ENCODE peak calls at places on chromosomes 11 and 22, in five cellular contexts. B is A673, A is left ventricle myocardium inferior, H is thoracic aorta, N is cardiac muscle cell. V is an unnamed sample. For H3K4me1, H3K9me3 and H3K36me3, the result is how much of the 10 kb centered on the place peaks cover.

GRCh38 chr22:24284747-24285203 is 14.1 kb downstream of the SPECC1L start:
- DNase-seq in B (no peak), A (no peak), H (no peak), N (no peak), V (no peak)

GRCh38 chr11:76863196-76863777 is 2.6 kb downstream of the ACER3 start:
- DNase-seq in B (no peak), A (no peak), H (no peak), N (no peak), V (no peak)

GRCh38 chr22:25060522-25061071 is 108.1 kb downstream of the KIAA1671 start:
- DNase-seq in B (no peak), A (no peak), H (no peak), N (no peak), V (no peak)

GRCh38 chr11:33701831-33702230 is 1.2 kb upstream of the C11orf91 start:
- DNase-seq in B (peak), A (no peak), H (no peak), N (peak), V (no peak)

GRCh38 chr22:37777122-37777687 is 30.5 kb upstream of the GCAT start:
- DNase-seq in B (no peak), A (no peak), H (no peak), N (peak), V (no peak)

GRCh38 chr22:24427500-24428164 is at the start of gene ADORA2A:
- DNase-seq in B (no peak), A (no peak), H (no peak), N (no peak), V (no peak)

GRCh38 chr11:12598330-12599256 is 75.6 kb upstream of the TEAD1 start:
- DNase-seq in B (peak), A (no peak), H (no peak), N (peak), V (no peak)

GRCh38 chr22:21710156-21710555 is 25.4 kb downstream of the YPEL1 start:
- DNase-seq in B (no peak), A (no peak), H (no peak), N (no peak), V (no peak)

GRCh38 chr22:50008151-50009040 is 4.2 kb downstream of the IL17REL start:
- DNase-seq in B (no peak), A (peak), H (no peak), N (no peak), V (no peak)

GRCh38 chr22:47115518-47115890 is 353.1 kb downstream of the TBC1D22A start:
- DNase-seq in B (no peak), A (no peak), H (no peak), N (no peak), V (no peak)

GRCh38 chr11:69915151-69915500 is 95.9 kb upstream of the FGF3 start:
- DNase-seq in B (no peak), A (no peak), H (no peak), N (no peak), V (no peak)

GRCh38 chr11:124402326-124402922 is 3.6 kb upstream of the OR8B3 start:
- DNase-seq in B (peak), A (peak), H (peak), N (peak), V (peak)

GRCh38 chr11:119130662-119131061 is 9.3 kb downstream of the HINFP start:
- DNase-seq in B (no peak), A (no peak), H (no peak), N (peak), V (no peak)

GRCh38 chr22:38127869-38128268 is 17.4 kb upstream of the BAIAP2L2 start:
- DNase-seq in B (no peak), A (no peak), H (no peak), N (no peak), V (no peak)

GRCh38 chr11:73968356-73968966 is 14.2 kb downstream of the UCP2 start:
- DNase-seq in B (no peak), A (no peak), H (no peak), N (no peak), V (no peak)

GRCh38 chr11:43515090-43515489 is 156.4 kb downstream of the TTC17 start:
- DNase-seq in B (peak), A (no peak), H (no peak), N (peak), V (peak)

GRCh38 chr11:85165819-85166218 is 461.3 kb downstream of the DLG2 start:
- DNase-seq in B (no peak), A (no peak), H (no peak), N (no peak), V (no peak)

GRCh38 chr11:19239039-19239438 is 1.7 kb downstream of the E2F8 start:
- DNase-seq in B (no peak), A (no peak), H (no peak), N (no peak), V (no peak)

GRCh38 chr11:112085822-112086421 is 634 bp downstream of the TIMM8B start:
- DNase-seq in B (peak), A (no peak), H (no peak), N (peak), V (no peak)

GRCh38 chr22:50699754-50700386 is 27.2 kb downstream of the SHANK3 start:
- DNase-seq in B (no peak), A (peak), H (no peak), N (no peak), V (no peak)

GRCh38 chr11:118529584-118530175 is 1.3 kb upstream of the TMEM25 start:
- DNase-seq in B (no peak), A (no peak), H (no peak), N (no peak), V (no peak)

GRCh38 chr11:67636962-67637361 is 2.6 kb downstream of the TBX10 start:
- DNase-seq in B (no peak), A (no peak), H (no peak), N (no peak), V (no peak)

GRCh38 chr11:113663567-113663966 is 42.5 kb downstream of the TMPRSS5 start:
- DNase-seq in B (no peak), A (no peak), H (no peak), N (no peak), V (no peak)

GRCh38 chr22:27461470-27461869 is 340.1 kb downstream of the MN1 start:
- DNase-seq in B (no peak), A (no peak), H (peak), N (peak), V (no peak)

GRCh38 chr22:24155597-24156145 is 25.6 kb upstream of the SUSD2 start:
- DNase-seq in B (peak), A (peak), H (no peak), N (peak), V (no peak)

GRCh38 chr11:8932564-8933180 is at the start of gene C11orf16:
- DNase-seq in B (no peak), A (no peak), H (no peak), N (no peak), V (no peak)

GRCh38 chr11:47538741-47539575 is 14.0 kb downstream of the CELF1 start:
- DNase-seq in B (peak), A (no peak), H (no peak), N (no peak), V (no peak)

GRCh38 chr11:16049611-16050010 is 306.7 kb downstream of the SOX6 start:
- DNase-seq in B (no peak), A (no peak), H (no peak), N (no peak), V (no peak)

GRCh38 chr11:59729884-59730283 is 16.2 kb upstream of the OR10V1 start:
- DNase-seq in B (no peak), A (no peak), H (no peak), N (no peak), V (no peak)

DNA sequence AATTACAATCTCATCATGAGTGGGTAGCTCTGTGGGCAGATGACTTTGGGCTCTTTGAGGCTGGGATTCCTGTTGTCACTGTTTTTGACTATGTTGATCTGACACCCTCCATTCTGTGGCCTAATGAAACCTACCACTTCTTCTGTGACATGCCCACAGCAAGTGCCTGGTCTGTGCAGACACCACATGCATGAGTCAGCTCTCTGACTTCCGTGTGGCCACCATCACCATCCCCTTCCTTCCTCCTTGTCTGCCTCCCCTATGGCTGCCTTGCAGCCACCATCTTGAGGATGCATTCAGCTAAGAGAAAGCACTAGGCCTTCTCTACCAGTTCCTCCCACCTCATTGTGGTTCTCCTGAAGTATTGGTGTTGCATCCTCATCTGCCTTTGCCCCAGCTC is 15.3 kb upstream of the OR10V1 start:
- DNase-seq in B (no peak), A (no peak), H (no peak), N (no peak), V (no peak)
- H3K4me1 ChIP-seq in B (under half), A (under half), H (under half), N (under half), V (under half)

GRCh38 chr11:134529212-134530096 is 117.4 kb upstream of the B3GAT1 start:
- DNase-seq in B (no peak), A (no peak), H (no peak), N (no peak), V (no peak)

GRCh38 chr11:134530826-134531225 is 118.8 kb upstream of the B3GAT1 start:
- DNase-seq in B (no peak), A (no peak), H (no peak), N (no peak), V (no peak)

GRCh38 chr11:134531331-134532135 is 119.5 kb upstream of the B3GAT1 start:
- DNase-seq in B (no peak), A (peak), H (no peak), N (no peak), V (no peak)

GRCh38 chr11:134527382-134528243 is 115.6 kb upstream of the B3GAT1 start:
- DNase-seq in B (no peak), A (no peak), H (no peak), N (no peak), V (no peak)

DNA sequence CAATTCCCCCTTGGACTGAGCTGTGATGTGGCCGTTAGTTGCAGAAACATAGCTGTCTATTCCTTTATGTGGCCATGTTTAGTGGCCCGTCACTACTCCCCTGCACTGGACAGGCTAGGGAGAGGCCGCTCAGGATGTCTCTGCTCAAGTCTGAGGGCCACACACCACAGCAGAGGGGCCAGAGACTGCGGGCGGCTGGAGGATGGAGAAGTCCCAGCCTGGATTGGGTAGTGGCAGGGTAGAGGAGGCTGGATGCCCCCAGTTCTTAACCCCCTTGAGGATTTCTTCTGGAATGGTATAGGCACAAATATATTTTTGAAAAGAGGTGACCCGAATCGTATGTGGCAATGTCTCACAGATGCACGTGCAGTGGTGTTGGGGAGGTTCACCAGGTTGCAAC is 116.4 kb upstream of the B3GAT1 start:
- DNase-seq in B (no peak), A (no peak), H (no peak), N (no peak), V (no peak)
- H3K9me3 ChIP-seq in B (under half), A (under half), H (under half), N (under half), V (under half)

DNA sequence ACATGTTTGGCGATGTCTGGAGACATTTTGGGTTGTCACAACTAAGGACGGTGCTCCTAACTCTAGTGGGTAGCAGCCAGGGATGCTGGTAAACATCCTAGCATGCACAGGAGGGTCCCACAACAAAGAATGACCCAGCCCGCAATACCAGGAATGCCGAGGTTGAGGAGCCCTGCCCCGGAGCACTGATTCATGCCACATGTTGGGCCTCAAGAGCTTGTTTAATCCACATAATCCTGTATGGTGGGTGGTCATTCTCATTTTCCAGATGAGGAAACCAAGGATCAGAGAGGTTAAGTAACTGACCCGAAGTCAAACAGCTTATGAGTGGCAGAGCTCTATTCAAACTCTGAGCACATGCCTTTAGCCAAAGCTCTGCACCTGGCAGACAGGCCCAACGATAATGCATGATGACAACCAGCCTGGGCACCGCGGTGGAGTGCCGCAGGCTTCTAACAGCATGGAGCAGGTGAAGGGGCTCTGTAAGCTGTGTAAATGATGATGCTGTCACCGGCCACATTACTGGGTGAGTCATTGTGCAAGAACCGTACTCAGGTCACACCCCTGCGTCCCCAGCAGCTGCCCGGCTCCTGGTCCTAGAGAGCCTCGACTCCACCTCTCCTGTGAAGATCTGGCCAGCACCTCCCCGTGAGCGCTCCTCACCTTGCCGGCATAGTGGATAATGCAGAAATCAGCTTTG is 58.6 kb downstream of the APOL1 start:
- DNase-seq in B (no peak), A (no peak), H (no peak), N (no peak), V (no peak)
- H3K36me3 ChIP-seq in B (half or more), A (half or more), H (half or more), N (half or more), V (under half)

DNA sequence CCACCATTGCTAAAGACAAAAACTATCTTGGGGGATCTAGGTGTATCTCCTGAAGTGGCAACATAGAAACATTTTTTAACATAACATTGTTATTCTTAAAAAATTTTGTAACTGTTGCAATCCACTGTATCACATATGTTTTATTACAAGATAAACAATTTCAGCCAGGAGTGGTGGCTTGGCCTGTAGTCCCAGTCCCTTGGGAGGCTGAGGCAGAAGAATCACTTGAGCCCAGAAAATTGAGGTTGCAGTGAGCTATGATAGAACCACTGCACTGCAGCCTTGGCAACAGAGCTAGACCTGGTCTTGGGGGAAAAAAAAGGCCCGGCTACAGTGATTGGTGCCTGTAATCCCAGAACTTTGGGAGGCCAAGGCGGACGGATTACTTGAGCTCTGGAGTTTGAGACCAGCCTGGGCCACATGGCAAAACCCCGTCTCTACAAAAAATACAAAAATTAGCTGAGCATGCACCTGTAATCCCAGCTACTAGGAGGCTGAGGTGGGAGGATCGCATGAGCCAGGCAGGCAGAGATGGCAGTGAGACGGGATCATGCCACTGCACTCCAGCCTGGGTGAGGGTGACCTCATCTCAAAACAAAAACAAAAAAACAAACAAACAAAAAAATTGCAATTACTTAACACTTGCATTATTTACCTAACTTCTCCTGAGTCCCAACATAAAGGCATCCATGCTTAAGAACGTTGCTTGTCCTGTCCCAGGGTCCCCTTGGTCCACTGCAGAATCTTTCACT is 1.5 kb upstream of the DEPDC5 start:
- DNase-seq in B (no peak), A (no peak), H (no peak), N (no peak), V (no peak)
- H3K4me1 ChIP-seq in B (under half), A (half or more), H (under half), N (under half), V (under half)

GRCh38 chr11:14347991-14348390 is 11.0 kb downstream of the RRAS2 start:
- DNase-seq in B (peak), A (no peak), H (no peak), N (no peak), V (no peak)
- H3K9me3 ChIP-seq in B (under half), A (under half), H (under half), N (under half), V (under half)

DNA sequence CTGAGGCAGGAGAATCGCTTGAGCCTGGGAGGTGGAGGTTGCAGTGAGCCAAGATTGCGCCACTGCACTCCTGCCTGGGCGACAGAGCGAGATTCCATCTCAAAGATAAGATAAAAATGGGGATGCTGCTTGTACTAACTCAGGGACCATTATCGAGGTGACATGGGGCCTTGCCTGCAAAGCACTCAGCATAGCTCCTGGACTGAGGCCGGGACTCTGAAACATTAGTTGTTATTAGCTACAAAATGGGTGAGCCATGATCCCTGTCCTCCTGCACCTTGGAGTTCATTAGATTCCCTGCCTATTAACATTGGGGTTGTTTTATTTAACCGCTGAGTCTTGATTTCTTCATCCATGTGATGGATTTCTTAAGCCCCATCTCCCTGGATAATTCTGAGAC is 5.1 kb downstream of the PPP2R5B start:
- DNase-seq in B (no peak), A (no peak), H (no peak), N (no peak), V (no peak)
- H3K36me3 ChIP-seq in B (under half), A (half or more), H (half or more), N (under half), V (under half)

V was measured in iPS DF 6.9.